ENCODE peak calls at places on chromosomes 7 and 10, in nine cellular contexts. J is activated naive CD4-positive, alpha-beta T cell; E is MG63; N is amniotic epithelial cell; F is ureter; K is cardiac septum; W is effector memory CD8-positive, alpha-beta T cell; G is Panc1; S is activated CD4-positive, alpha-beta memory T cell treated with anti-CD3 and anti-CD28 coated beads, Interleukin-2, amount 10 ng/mL, durations not matched to agents 7 days and 5 days. D is an unnamed sample.

GRCh38 chr10:86224354-86225097 is 142.1 kb downstream of the GRID1 start:
- DNase-seq in J (no peak), E (no peak), N (no peak), F (no peak), K (no peak), W (no peak), G (no peak), S (no peak), D (no peak)

GRCh38 chr10:33570495-33570894 is 236.0 kb upstream of the NRP1 start:
- DNase-seq in J (no peak), E (no peak), N (no peak), F (no peak), K (no peak), W (no peak), G (no peak), S (no peak), D (no peak)

GRCh38 chr7:84364708-84365107 is 170.1 kb upstream of the SEMA3A start:
- DNase-seq in J (no peak), E (no peak), N (peak), F (no peak), K (no peak), W (no peak), G (no peak), S (no peak), D (no peak)

GRCh38 chr7:20666444-20666843 is 51.0 kb downstream of the ABCB5 start:
- DNase-seq in J (no peak), E (no peak), N (no peak), F (no peak), K (no peak), W (no peak), G (no peak), S (no peak), D (no peak)

GRCh38 chr7:93985101-93985500 is 19.1 kb downstream of the BET1 start:
- DNase-seq in J (no peak), E (no peak), N (no peak), F (no peak), K (no peak), W (no peak), G (no peak), S (no peak), D (no peak)

GRCh38 chr7:117385340-117386124 is 41.8 kb downstream of the ASZ1 start:
- DNase-seq in J (no peak), E (no peak), N (peak), F (no peak), K (no peak), W (no peak), G (peak), S (no peak), D (no peak)

GRCh38 chr10:28722065-28722803 is 44.9 kb downstream of the BAMBI start:
- DNase-seq in J (no peak), E (peak), N (no peak), F (peak), K (no peak), W (no peak), G (no peak), S (no peak), D (no peak)

GRCh38 chr10:62050941-62051433 is 149.5 kb downstream of the ARID5B start:
- DNase-seq in J (peak), E (peak), N (peak), F (peak), K (no peak), W (peak), G (peak), S (peak), D (no peak)

GRCh38 chr7:157073335-157073734 is 62.9 kb upstream of the MNX1 start:
- DNase-seq in J (no peak), E (no peak), N (no peak), F (no peak), K (no peak), W (no peak), G (no peak), S (no peak), D (no peak)

GRCh38 chr10:373516-374309 is 238.5 kb downstream of the ZMYND11 start:
- DNase-seq in J (no peak), E (peak), N (peak), F (no peak), K (no peak), W (no peak), G (no peak), S (no peak), D (no peak)

GRCh38 chr7:41224063-41224763 is 478.7 kb downstream of the INHBA start:
- DNase-seq in J (no peak), E (no peak), N (peak), F (peak), K (no peak), W (no peak), G (no peak), S (no peak), D (no peak)

GRCh38 chr7:43353902-43354301 is 229.0 kb upstream of the STK17A start:
- DNase-seq in J (no peak), E (no peak), N (no peak), F (no peak), K (no peak), W (no peak), G (no peak), S (no peak), D (no peak)

GRCh38 chr10:79400567-79401004 is 44.8 kb downstream of the ZCCHC24 start:
- DNase-seq in J (no peak), E (no peak), N (peak), F (no peak), K (no peak), W (peak), G (peak), S (peak), D (no peak)

GRCh38 chr10:29530112-29530976 is 104.4 kb downstream of the SVIL start:
- DNase-seq in J (no peak), E (no peak), N (no peak), F (no peak), K (no peak), W (no peak), G (no peak), S (no peak), D (no peak)

GRCh38 chr7:129958643-129959479 is 6.1 kb upstream of the UBE2H start:
- DNase-seq in J (no peak), E (peak), N (peak), F (peak), K (peak), W (no peak), G (no peak), S (no peak), D (peak)

GRCh38 chr7:105849122-105849855 is 27.1 kb downstream of the ATXN7L1 start:
- DNase-seq in J (no peak), E (no peak), N (no peak), F (no peak), K (no peak), W (peak), G (no peak), S (peak), D (no peak)

GRCh38 chr10:625751-626711 is 63.4 kb downstream of the DIP2C start:
- DNase-seq in J (no peak), E (no peak), N (no peak), F (no peak), K (no peak), W (no peak), G (no peak), S (no peak), D (no peak)

D was measured in T1000.